ENCODE peak calls at places on chromosome 19, in four cellular contexts. C, Z, R and E are unnamed samples.

GRCh38 chr19:22422220-22422619 is at the start of gene ZNF98:
- DNase-seq in C (peak), Z (peak), R (no peak), E (no peak)

GRCh38 chr19:44003461-44004134 is 841 bp downstream of the ZNF230 start:
- DNase-seq in C (no peak), Z (peak), R (no peak), E (peak)

GRCh38 chr19:15631817-15632216 is 8.9 kb upstream of the CYP4F3 start:
- DNase-seq in C (no peak), Z (no peak), R (no peak), E (peak)

GRCh38 chr19:6723108-6723618 is 2.7 kb upstream of the C3 start:
- DNase-seq in C (peak), Z (no peak), R (no peak), E (no peak)

GRCh38 chr19:6610934-6611370 is 20.0 kb upstream of the CD70 start:
- DNase-seq in C (peak), Z (no peak), R (peak), E (no peak)

GRCh38 chr19:2578391-2578826 is 102.5 kb downstream of the GADD45B start:
- DNase-seq in C (peak), Z (no peak), R (no peak), E (no peak)

GRCh38 chr19:54035215-54036178 is 28.2 kb downstream of the VSTM1 start:
- DNase-seq in C (no peak), Z (no peak), R (peak), E (no peak)

GRCh38 chr19:57527136-57527881 is at the start of gene ZNF549:
- DNase-seq in C (peak), Z (peak), R (peak), E (peak)

GRCh38 chr19:44809856-44810554 is 1.1 kb downstream of the BCAM start:
- DNase-seq in C (no peak), Z (no peak), R (no peak), E (no peak)

GRCh38 chr19:11373166-11373884 is 1.1 kb upstream of the SWSAP1 start:
- DNase-seq in C (no peak), Z (no peak), R (no peak), E (no peak)

GRCh38 chr19:4380254-4380727 is 20.1 kb downstream of the SH3GL1 start:
- DNase-seq in C (no peak), Z (no peak), R (no peak), E (no peak)

GRCh38 chr19:50244695-50245094 is 41.3 kb downstream of the MYH14 start:
- DNase-seq in C (no peak), Z (no peak), R (no peak), E (no peak)

GRCh38 chr19:8196271-8196908 is 12.8 kb upstream of the CERS4 start:
- DNase-seq in C (no peak), Z (no peak), R (no peak), E (no peak)

GRCh38 chr19:49196527-49197240 is 39.1 kb downstream of the TRPM4 start:
- DNase-seq in C (no peak), Z (no peak), R (no peak), E (no peak)

GRCh38 chr19:925087-925911 is 536 bp upstream of the ARID3A start:
- DNase-seq in C (peak), Z (peak), R (peak), E (peak)